ENCODE peak calls at places on chromosomes 12 and 14, in five cellular contexts. One of them, this sample, is unnamed.

GRCh38 chr12:29564925-29565324 is 67.4 kb upstream of the OVCH1 start:
- DNase-seq in SK-N-SH: no peak
- DNase-seq in foreskin fibroblast: no peak
- DNase-seq in mucosa of descending colon: no peak
- DNase-seq in OCI-LY7: no peak
- DNase-seq in this sample: no peak

GRCh38 chr12:49838973-49839633 is 3.8 kb downstream of the BCDIN3D start:
- DNase-seq in foreskin fibroblast: peak
- DNase-seq in OCI-LY7: peak
- DNase-seq in mucosa of descending colon: no peak
- DNase-seq in SK-N-SH: peak
- DNase-seq in this sample: peak

GRCh38 chr14:50410921-50411320 is 14.2 kb upstream of the CDKL1 start:
- DNase-seq in mucosa of descending colon: no peak
- DNase-seq in SK-N-SH: no peak
- DNase-seq in foreskin fibroblast: peak
- DNase-seq in OCI-LY7: no peak
- DNase-seq in this sample: no peak

GRCh38 chr14:72621387-72622065 is 272.4 kb downstream of the DPF3 start:
- DNase-seq in mucosa of descending colon: no peak
- DNase-seq in OCI-LY7: no peak
- DNase-seq in foreskin fibroblast: no peak
- DNase-seq in SK-N-SH: no peak
- DNase-seq in this sample: no peak

GRCh38 chr12:22803725-22804124 is 178.8 kb downstream of the ETNK1 start:
- DNase-seq in foreskin fibroblast: no peak
- DNase-seq in OCI-LY7: no peak
- DNase-seq in SK-N-SH: no peak
- DNase-seq in mucosa of descending colon: no peak
- DNase-seq in this sample: no peak

GRCh38 chr14:89618309-89618708 is 201.3 kb upstream of the FOXN3 start:
- DNase-seq in foreskin fibroblast: no peak
- DNase-seq in OCI-LY7: peak
- DNase-seq in SK-N-SH: peak
- DNase-seq in mucosa of descending colon: no peak
- DNase-seq in this sample: peak

GRCh38 chr14:57884175-57884574 is 18.3 kb upstream of the SLC35F4 start:
- DNase-seq in OCI-LY7: no peak
- DNase-seq in SK-N-SH: no peak
- DNase-seq in mucosa of descending colon: no peak
- DNase-seq in foreskin fibroblast: peak
- DNase-seq in this sample: no peak

GRCh38 chr12:89239534-89239933 is 112.8 kb downstream of the DUSP6 start:
- DNase-seq in OCI-LY7: no peak
- DNase-seq in SK-N-SH: no peak
- DNase-seq in mucosa of descending colon: no peak
- DNase-seq in foreskin fibroblast: no peak
- DNase-seq in this sample: no peak

GRCh38 chr14:30214456-30215090 is 286.9 kb upstream of the PRKD1 start:
- DNase-seq in OCI-LY7: peak
- DNase-seq in mucosa of descending colon: no peak
- DNase-seq in foreskin fibroblast: peak
- DNase-seq in SK-N-SH: peak
- DNase-seq in this sample: peak

GRCh38 chr14:53613404-53614253 is 343.0 kb downstream of the BMP4 start:
- DNase-seq in SK-N-SH: no peak
- DNase-seq in OCI-LY7: peak
- DNase-seq in mucosa of descending colon: no peak
- DNase-seq in foreskin fibroblast: peak
- DNase-seq in this sample: peak

GRCh38 chr12:93813972-93814821 is 137.0 kb downstream of the CRADD start:
- DNase-seq in OCI-LY7: no peak
- DNase-seq in mucosa of descending colon: peak
- DNase-seq in SK-N-SH: no peak
- DNase-seq in foreskin fibroblast: peak
- DNase-seq in this sample: peak

GRCh38 chr14:95527392-95528002 is 7.4 kb upstream of the GLRX5 start:
- DNase-seq in foreskin fibroblast: peak
- DNase-seq in OCI-LY7: peak
- DNase-seq in mucosa of descending colon: no peak
- DNase-seq in SK-N-SH: peak
- DNase-seq in this sample: peak

GRCh38 chr12:108332791-108333382 is 6.2 kb downstream of the CMKLR1 start:
- DNase-seq in mucosa of descending colon: no peak
- DNase-seq in foreskin fibroblast: peak
- DNase-seq in OCI-LY7: no peak
- DNase-seq in SK-N-SH: no peak
- DNase-seq in this sample: peak

GRCh38 chr12:95661360-95661759 is 110.1 kb upstream of the USP44 start:
- DNase-seq in mucosa of descending colon: no peak
- DNase-seq in foreskin fibroblast: no peak
- DNase-seq in SK-N-SH: no peak
- DNase-seq in OCI-LY7: no peak
- DNase-seq in this sample: no peak

GRCh38 chr14:71116206-71117122 is 209.2 kb downstream of the PCNX1 start:
- DNase-seq in foreskin fibroblast: no peak
- DNase-seq in OCI-LY7: peak
- DNase-seq in mucosa of descending colon: no peak
- DNase-seq in SK-N-SH: no peak
- DNase-seq in this sample: peak

GRCh38 chr12:94516985-94517384 is 57.3 kb upstream of the CEP83 start:
- DNase-seq in mucosa of descending colon: no peak
- DNase-seq in SK-N-SH: no peak
- DNase-seq in foreskin fibroblast: peak
- DNase-seq in OCI-LY7: no peak
- DNase-seq in this sample: no peak

GRCh38 chr12:52515927-52516831 is 4.0 kb downstream of the KRT5 start:
- DNase-seq in SK-N-SH: no peak
- DNase-seq in foreskin fibroblast: no peak
- DNase-seq in mucosa of descending colon: no peak
- DNase-seq in OCI-LY7: no peak
- DNase-seq in this sample: no peak

GRCh38 chr12:116372815-116373214 is 95.3 kb upstream of the MED13L start:
- DNase-seq in SK-N-SH: no peak
- DNase-seq in foreskin fibroblast: peak
- DNase-seq in mucosa of descending colon: no peak
- DNase-seq in OCI-LY7: no peak
- DNase-seq in this sample: no peak

GRCh38 chr14:65302571-65303184 is 109.9 kb upstream of the FUT8 start:
- DNase-seq in SK-N-SH: no peak
- DNase-seq in foreskin fibroblast: no peak
- DNase-seq in OCI-LY7: peak
- DNase-seq in mucosa of descending colon: no peak
- DNase-seq in this sample: peak

DNA sequence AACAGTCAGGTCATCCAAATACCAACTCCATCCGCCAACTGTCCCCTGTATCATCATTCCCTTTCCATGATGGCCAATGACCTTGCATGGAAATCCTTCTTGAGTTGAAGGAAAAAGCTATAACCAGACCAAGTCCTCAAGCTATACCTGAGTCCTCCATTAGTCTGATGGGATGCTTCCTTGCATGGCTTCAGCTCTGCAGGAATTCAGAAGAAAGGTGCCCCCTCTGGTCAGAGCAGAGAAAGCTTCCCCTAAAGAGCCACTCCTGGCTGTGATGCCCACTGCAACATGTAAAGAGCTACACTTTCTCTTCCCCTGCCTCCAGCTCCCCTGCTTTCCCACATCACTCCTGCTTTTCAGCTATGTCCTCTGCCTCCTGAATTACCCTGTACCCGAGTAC is 43.1 kb upstream of the FKBP4 start:
- DNase-seq in SK-N-SH: peak
- DNase-seq in foreskin fibroblast: no peak
- DNase-seq in OCI-LY7: no peak
- DNase-seq in mucosa of descending colon: no peak
- DNase-seq in this sample: no peak
- TF ChIP-seq CTCF in SK-N-SH: no peak
- TF ChIP-seq CTCF in foreskin fibroblast: no peak
- TF ChIP-seq CTCF in OCI-LY7: peak
- TF ChIP-seq CTCF in mucosa of descending colon: no peak
- TF ChIP-seq CTCF in this sample: no peak

GRCh38 chr12:34343345-34343744 is 321.0 kb downstream of the ALG10 start:
- DNase-seq in OCI-LY7: no peak
- DNase-seq in mucosa of descending colon: no peak
- DNase-seq in SK-N-SH: peak
- DNase-seq in foreskin fibroblast: no peak
- DNase-seq in this sample: no peak
- H3K4me3 ChIP-seq in OCI-LY7: no peak
- H3K4me3 ChIP-seq in mucosa of descending colon: no peak
- H3K4me3 ChIP-seq in SK-N-SH: peak
- H3K4me3 ChIP-seq in foreskin fibroblast: no peak
- H3K4me3 ChIP-seq in this sample: no peak

GRCh38 chr14:106874365-106874764 is 1348.0 kb downstream of the TMEM121 start:
- DNase-seq in mucosa of descending colon: no peak
- DNase-seq in OCI-LY7: peak
- DNase-seq in foreskin fibroblast: no peak
- DNase-seq in SK-N-SH: no peak
- DNase-seq in this sample: peak

GRCh38 chr14:106877527-106877926 is 1351.1 kb downstream of the TMEM121 start:
- DNase-seq in foreskin fibroblast: no peak
- DNase-seq in OCI-LY7: peak
- DNase-seq in SK-N-SH: no peak
- DNase-seq in mucosa of descending colon: no peak
- DNase-seq in this sample: no peak

GRCh38 chr14:106875503-106875902 is 1349.1 kb downstream of the TMEM121 start:
- DNase-seq in SK-N-SH: no peak
- DNase-seq in mucosa of descending colon: no peak
- DNase-seq in OCI-LY7: peak
- DNase-seq in foreskin fibroblast: no peak
- DNase-seq in this sample: peak

GRCh38 chr14:106876711-106877110 is 1350.3 kb downstream of the TMEM121 start:
- DNase-seq in mucosa of descending colon: no peak
- DNase-seq in OCI-LY7: peak
- DNase-seq in SK-N-SH: no peak
- DNase-seq in foreskin fibroblast: no peak
- DNase-seq in this sample: no peak

GRCh38 chr14:106872619-106873446 is 1346.5 kb downstream of the TMEM121 start:
- DNase-seq in OCI-LY7: peak
- DNase-seq in SK-N-SH: peak
- DNase-seq in foreskin fibroblast: peak
- DNase-seq in mucosa of descending colon: peak
- DNase-seq in this sample: peak
- TF ChIP-seq CTCF in OCI-LY7: peak
- TF ChIP-seq CTCF in SK-N-SH: peak
- TF ChIP-seq CTCF in foreskin fibroblast: peak
- TF ChIP-seq CTCF in mucosa of descending colon: peak
- TF ChIP-seq CTCF in this sample: peak

GRCh38 chr12:125186471-125187147 is 121.4 kb downstream of the AACS start:
- DNase-seq in foreskin fibroblast: peak
- DNase-seq in mucosa of descending colon: no peak
- DNase-seq in SK-N-SH: peak
- DNase-seq in OCI-LY7: peak
- DNase-seq in this sample: no peak

GRCh38 chr12:125184213-125184952 is 119.1 kb downstream of the AACS start:
- DNase-seq in mucosa of descending colon: no peak
- DNase-seq in OCI-LY7: no peak
- DNase-seq in foreskin fibroblast: no peak
- DNase-seq in SK-N-SH: no peak
- DNase-seq in this sample: no peak

GRCh38 chr12:125185740-125186470 is 120.7 kb downstream of the AACS start:
- DNase-seq in SK-N-SH: peak
- DNase-seq in foreskin fibroblast: peak
- DNase-seq in mucosa of descending colon: peak
- DNase-seq in OCI-LY7: peak
- DNase-seq in this sample: peak

GRCh38 chr12:125183187-125184067 is 118.2 kb downstream of the AACS start:
- DNase-seq in SK-N-SH: peak
- DNase-seq in OCI-LY7: peak
- DNase-seq in foreskin fibroblast: peak
- DNase-seq in mucosa of descending colon: peak
- DNase-seq in this sample: peak

DNA sequence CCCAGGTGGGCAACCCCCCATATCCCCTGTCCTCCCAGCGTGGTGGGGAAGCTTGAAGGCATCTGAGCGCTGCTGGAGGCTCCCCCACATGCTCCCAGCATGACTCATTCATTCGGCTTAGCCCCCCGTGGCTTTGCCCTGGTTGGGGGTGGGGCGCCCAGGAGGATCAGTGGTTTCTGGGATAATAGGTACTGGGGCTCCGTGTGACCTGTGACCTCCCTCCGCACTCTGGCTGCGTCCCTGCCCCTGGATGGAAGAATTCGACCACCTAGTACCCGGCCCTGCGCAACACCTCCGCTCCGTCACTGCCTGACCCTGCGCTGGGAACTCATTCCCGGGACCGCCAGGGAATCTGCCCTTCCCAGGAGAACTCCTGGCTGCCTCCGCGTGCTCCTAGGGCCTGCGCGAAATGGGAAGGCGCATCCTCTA is 120.1 kb downstream of the AACS start:
- DNase-seq in SK-N-SH: no peak
- DNase-seq in mucosa of descending colon: no peak
- DNase-seq in foreskin fibroblast: no peak
- DNase-seq in OCI-LY7: no peak
- DNase-seq in this sample: no peak
- H3K4me3 ChIP-seq in SK-N-SH: no peak
- H3K4me3 ChIP-seq in mucosa of descending colon: no peak
- H3K4me3 ChIP-seq in foreskin fibroblast: no peak
- H3K4me3 ChIP-seq in OCI-LY7: no peak
- H3K4me3 ChIP-seq in this sample: no peak

DNA sequence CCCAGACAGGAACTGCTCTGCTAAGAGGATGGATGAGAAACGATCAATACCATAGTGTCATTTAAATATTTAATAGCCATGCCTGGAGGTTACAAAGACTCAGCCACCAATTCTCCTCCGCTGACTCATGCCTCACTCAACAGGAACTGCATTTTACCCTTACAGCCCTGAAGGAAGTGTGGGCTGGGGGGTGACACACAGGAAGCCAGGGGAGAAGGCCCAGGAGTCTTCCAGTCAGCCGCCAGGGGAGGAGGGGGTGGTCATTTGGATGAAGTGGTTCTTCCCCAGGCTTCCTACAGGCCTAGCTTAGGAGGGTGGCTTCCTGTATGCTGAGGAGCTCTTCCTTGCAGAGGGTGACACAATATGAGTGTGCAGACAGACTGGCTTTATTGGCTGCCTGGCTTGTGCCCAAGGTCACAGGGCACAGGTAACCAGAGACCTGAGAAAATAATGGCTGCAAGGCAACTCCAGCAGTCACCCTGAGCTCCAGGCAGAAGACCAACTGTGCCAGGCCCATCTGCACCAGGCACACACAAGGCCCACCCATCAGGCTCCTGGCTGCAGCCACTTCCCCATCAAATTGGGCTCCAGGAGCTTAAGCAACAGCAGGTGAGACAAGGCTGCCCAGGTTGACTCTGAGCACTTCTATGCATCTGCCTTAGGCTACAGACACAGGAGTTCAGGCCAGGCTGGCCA is 30.6 kb upstream of the RPLP0 start:
- DNase-seq in foreskin fibroblast: peak
- DNase-seq in mucosa of descending colon: peak
- DNase-seq in SK-N-SH: no peak
- DNase-seq in OCI-LY7: peak
- DNase-seq in this sample: no peak
- TF ChIP-seq CTCF in foreskin fibroblast: no peak
- TF ChIP-seq CTCF in mucosa of descending colon: no peak
- TF ChIP-seq CTCF in SK-N-SH: no peak
- TF ChIP-seq CTCF in OCI-LY7: no peak
- TF ChIP-seq CTCF in this sample: no peak

This sample was measured in GM12865.